ENCODE peak calls at places on chromosome 12, in ten cellular contexts. Z, V, G, U, L, A, M, P, N and T are unnamed samples.
A peak's percentile ranks its signal among the peaks of the same experiment; 100 is the strongest.

GRCh38 chr12:69000540-69001243 is 67.7 kb upstream of the CPM start:
- DNase-seq in Z (no peak), V (no peak), G (no peak), U (no peak), L (no peak), A (no peak), M (peak; percentile 25), P (no peak), N (no peak), T (no peak)

GRCh38 chr12:124764870-124765570 is 98.6 kb downstream of the SCARB1 start:
- DNase-seq in Z (no peak), V (no peak), G (no peak), U (no peak), L (no peak), A (peak; percentile 51), M (peak; percentile 99), P (peak; percentile 98), N (no peak), T (no peak)

GRCh38 chr12:24109381-24110039 is 160.0 kb upstream of the SOX5 start:
- DNase-seq in Z (no peak), V (no peak), G (no peak), U (peak; percentile 3), L (peak; percentile 14), A (no peak), M (peak; percentile 28), P (no peak), N (peak; percentile 1), T (no peak)

GRCh38 chr12:93080994-93081809 is 152.1 kb upstream of the EEA1 start:
- DNase-seq in Z (no peak), V (no peak), G (no peak), U (no peak), L (no peak), A (peak; percentile 47), M (peak; percentile 61), P (no peak), N (no peak), T (peak; percentile 28)

GRCh38 chr12:53049582-53050318 is at the start of gene TNS2:
- DNase-seq in Z (peak; percentile 87), V (peak; percentile 72), G (peak; percentile 85), U (peak; percentile 33), L (no peak), A (peak; percentile 53), M (peak; percentile 75), P (no peak), N (peak; percentile 56), T (peak; percentile 57)

GRCh38 chr12:42143401-42144173 is 1.1 kb downstream of the GXYLT1 start:
- DNase-seq in Z (no peak), V (no peak), G (no peak), U (no peak), L (peak; percentile 34), A (no peak), M (peak; percentile 43), P (no peak), N (peak; percentile 39), T (no peak)

GRCh38 chr12:15289192-15289591 is 33.1 kb upstream of the PTPRO start:
- DNase-seq in Z (no peak), V (no peak), G (no peak), U (no peak), L (no peak), A (no peak), M (peak; percentile 32), P (no peak), N (no peak), T (no peak)

GRCh38 chr12:113594967-113595366 is 123.3 kb upstream of the LHX5 start:
- DNase-seq in Z (no peak), V (no peak), G (no peak), U (no peak), L (no peak), A (no peak), M (no peak), P (no peak), N (no peak), T (no peak)

GRCh38 chr12:65325183-65325582 is 46.7 kb downstream of the MSRB3 start:
- DNase-seq in Z (no peak), V (no peak), G (no peak), U (no peak), L (no peak), A (no peak), M (no peak), P (no peak), N (peak; percentile 47), T (no peak)

GRCh38 chr12:48008349-48008748 is 4.1 kb upstream of the COL2A1 start:
- DNase-seq in Z (no peak), V (no peak), G (no peak), U (no peak), L (no peak), A (no peak), M (no peak), P (no peak), N (no peak), T (no peak)

GRCh38 chr12:1883513-1883912 is 34.9 kb downstream of the CACNA2D4 start:
- DNase-seq in Z (no peak), V (no peak), G (no peak), U (no peak), L (no peak), A (no peak), M (no peak), P (no peak), N (no peak), T (no peak)